ENCODE peak calls at places on chromosomes 13 and 19, in ten cellular contexts. One of them, this sample, is unnamed.

GRCh38 chr13:111142472-111142871 is 27.4 kb downstream of the ARHGEF7 start:
- DNase-seq in HEK293T: no peak
- DNase-seq in omental fat pad: no peak
- DNase-seq in frontal cortex: no peak
- DNase-seq in upper lobe of right lung: no peak
- DNase-seq in brain microvascular endothelial cell: no peak
- DNase-seq in stimulated activated CD4-positive, alpha-beta T cell treated with anti-CD3 and anti-CD28 coated beads, TNF-alpha, amount 100 ng/mL, for 24 hours: no peak
- DNase-seq in skeletal muscle cell: no peak
- DNase-seq in substantia nigra: no peak
- DNase-seq in type B pancreatic cell: no peak
- DNase-seq in this sample: no peak

GRCh38 chr13:24625870-24626419 is 54.3 kb upstream of the ATP12A start:
- DNase-seq in HEK293T: no peak
- DNase-seq in omental fat pad: no peak
- DNase-seq in frontal cortex: no peak
- DNase-seq in upper lobe of right lung: no peak
- DNase-seq in brain microvascular endothelial cell: no peak
- DNase-seq in stimulated activated CD4-positive, alpha-beta T cell treated with anti-CD3 and anti-CD28 coated beads, TNF-alpha, amount 100 ng/mL, for 24 hours: no peak
- DNase-seq in skeletal muscle cell: no peak
- DNase-seq in substantia nigra: no peak
- DNase-seq in type B pancreatic cell: no peak
- DNase-seq in this sample: no peak

GRCh38 chr13:100630564-100630963 is 42.0 kb upstream of the GGACT start:
- DNase-seq in HEK293T: no peak
- DNase-seq in omental fat pad: no peak
- DNase-seq in frontal cortex: peak
- DNase-seq in upper lobe of right lung: no peak
- DNase-seq in brain microvascular endothelial cell: no peak
- DNase-seq in stimulated activated CD4-positive, alpha-beta T cell treated with anti-CD3 and anti-CD28 coated beads, TNF-alpha, amount 100 ng/mL, for 24 hours: no peak
- DNase-seq in skeletal muscle cell: no peak
- DNase-seq in substantia nigra: no peak
- DNase-seq in type B pancreatic cell: no peak
- DNase-seq in this sample: no peak

GRCh38 chr19:48458016-48458415 is 2.6 kb downstream of the KCNJ14 start:
- DNase-seq in HEK293T: no peak
- DNase-seq in omental fat pad: no peak
- DNase-seq in frontal cortex: no peak
- DNase-seq in upper lobe of right lung: no peak
- DNase-seq in brain microvascular endothelial cell: no peak
- DNase-seq in stimulated activated CD4-positive, alpha-beta T cell treated with anti-CD3 and anti-CD28 coated beads, TNF-alpha, amount 100 ng/mL, for 24 hours: no peak
- DNase-seq in skeletal muscle cell: no peak
- DNase-seq in substantia nigra: no peak
- DNase-seq in type B pancreatic cell: no peak
- DNase-seq in this sample: no peak

GRCh38 chr19:49585023-49585422 is 3.9 kb downstream of the PRRG2 start:
- DNase-seq in HEK293T: no peak
- DNase-seq in omental fat pad: no peak
- DNase-seq in frontal cortex: no peak
- DNase-seq in upper lobe of right lung: no peak
- DNase-seq in brain microvascular endothelial cell: no peak
- DNase-seq in stimulated activated CD4-positive, alpha-beta T cell treated with anti-CD3 and anti-CD28 coated beads, TNF-alpha, amount 100 ng/mL, for 24 hours: no peak
- DNase-seq in skeletal muscle cell: no peak
- DNase-seq in substantia nigra: no peak
- DNase-seq in type B pancreatic cell: peak
- DNase-seq in this sample: peak

GRCh38 chr19:17834350-17835181 is 13.2 kb downstream of the JAK3 start:
- DNase-seq in HEK293T: no peak
- DNase-seq in omental fat pad: no peak
- DNase-seq in frontal cortex: no peak
- DNase-seq in upper lobe of right lung: no peak
- DNase-seq in brain microvascular endothelial cell: no peak
- DNase-seq in stimulated activated CD4-positive, alpha-beta T cell treated with anti-CD3 and anti-CD28 coated beads, TNF-alpha, amount 100 ng/mL, for 24 hours: no peak
- DNase-seq in skeletal muscle cell: no peak
- DNase-seq in substantia nigra: no peak
- DNase-seq in type B pancreatic cell: no peak
- DNase-seq in this sample: peak

GRCh38 chr19:44635581-44636438 is 7.9 kb upstream of the PVR start:
- DNase-seq in HEK293T: no peak
- DNase-seq in omental fat pad: no peak
- DNase-seq in frontal cortex: no peak
- DNase-seq in upper lobe of right lung: no peak
- DNase-seq in brain microvascular endothelial cell: no peak
- DNase-seq in stimulated activated CD4-positive, alpha-beta T cell treated with anti-CD3 and anti-CD28 coated beads, TNF-alpha, amount 100 ng/mL, for 24 hours: no peak
- DNase-seq in skeletal muscle cell: no peak
- DNase-seq in substantia nigra: no peak
- DNase-seq in type B pancreatic cell: no peak
- DNase-seq in this sample: no peak

GRCh38 chr13:43127103-43127817 is 103.9 kb downstream of the DNAJC15 start:
- DNase-seq in HEK293T: no peak
- DNase-seq in omental fat pad: no peak
- DNase-seq in frontal cortex: no peak
- DNase-seq in upper lobe of right lung: no peak
- DNase-seq in brain microvascular endothelial cell: no peak
- DNase-seq in stimulated activated CD4-positive, alpha-beta T cell treated with anti-CD3 and anti-CD28 coated beads, TNF-alpha, amount 100 ng/mL, for 24 hours: no peak
- DNase-seq in skeletal muscle cell: no peak
- DNase-seq in substantia nigra: no peak
- DNase-seq in type B pancreatic cell: no peak
- DNase-seq in this sample: no peak

GRCh38 chr13:51249767-51250741 is 27.9 kb downstream of the FAM124A start:
- DNase-seq in HEK293T: peak
- DNase-seq in omental fat pad: no peak
- DNase-seq in frontal cortex: no peak
- DNase-seq in upper lobe of right lung: no peak
- DNase-seq in brain microvascular endothelial cell: no peak
- DNase-seq in stimulated activated CD4-positive, alpha-beta T cell treated with anti-CD3 and anti-CD28 coated beads, TNF-alpha, amount 100 ng/mL, for 24 hours: no peak
- DNase-seq in skeletal muscle cell: no peak
- DNase-seq in substantia nigra: no peak
- DNase-seq in type B pancreatic cell: no peak
- DNase-seq in this sample: no peak

GRCh38 chr19:38047048-38047435 is 140.0 kb downstream of the SIPA1L3 start:
- DNase-seq in HEK293T: no peak
- DNase-seq in omental fat pad: no peak
- DNase-seq in frontal cortex: no peak
- DNase-seq in upper lobe of right lung: no peak
- DNase-seq in brain microvascular endothelial cell: no peak
- DNase-seq in stimulated activated CD4-positive, alpha-beta T cell treated with anti-CD3 and anti-CD28 coated beads, TNF-alpha, amount 100 ng/mL, for 24 hours: no peak
- DNase-seq in skeletal muscle cell: no peak
- DNase-seq in substantia nigra: no peak
- DNase-seq in type B pancreatic cell: no peak
- DNase-seq in this sample: no peak

GRCh38 chr13:21053231-21053630 is 8.2 kb downstream of the LATS2 start:
- DNase-seq in HEK293T: no peak
- DNase-seq in omental fat pad: no peak
- DNase-seq in frontal cortex: no peak
- DNase-seq in upper lobe of right lung: no peak
- DNase-seq in brain microvascular endothelial cell: no peak
- DNase-seq in stimulated activated CD4-positive, alpha-beta T cell treated with anti-CD3 and anti-CD28 coated beads, TNF-alpha, amount 100 ng/mL, for 24 hours: no peak
- DNase-seq in skeletal muscle cell: no peak
- DNase-seq in substantia nigra: no peak
- DNase-seq in type B pancreatic cell: no peak
- DNase-seq in this sample: no peak

GRCh38 chr19:784541-784940 is 12.7 kb upstream of the PTBP1 start:
- DNase-seq in HEK293T: no peak
- DNase-seq in omental fat pad: no peak
- DNase-seq in frontal cortex: no peak
- DNase-seq in upper lobe of right lung: no peak
- DNase-seq in brain microvascular endothelial cell: no peak
- DNase-seq in stimulated activated CD4-positive, alpha-beta T cell treated with anti-CD3 and anti-CD28 coated beads, TNF-alpha, amount 100 ng/mL, for 24 hours: no peak
- DNase-seq in skeletal muscle cell: no peak
- DNase-seq in substantia nigra: no peak
- DNase-seq in type B pancreatic cell: no peak
- DNase-seq in this sample: no peak

GRCh38 chr19:2135474-2136402 is 15.6 kb downstream of the AP3D1 start:
- DNase-seq in HEK293T: no peak
- DNase-seq in omental fat pad: no peak
- DNase-seq in frontal cortex: no peak
- DNase-seq in upper lobe of right lung: no peak
- DNase-seq in brain microvascular endothelial cell: no peak
- DNase-seq in stimulated activated CD4-positive, alpha-beta T cell treated with anti-CD3 and anti-CD28 coated beads, TNF-alpha, amount 100 ng/mL, for 24 hours: no peak
- DNase-seq in skeletal muscle cell: no peak
- DNase-seq in substantia nigra: no peak
- DNase-seq in type B pancreatic cell: no peak
- DNase-seq in this sample: no peak

GRCh38 chr13:90838561-90838960 is 508.9 kb upstream of the MIR17HG start:
- DNase-seq in HEK293T: no peak
- DNase-seq in omental fat pad: no peak
- DNase-seq in frontal cortex: no peak
- DNase-seq in upper lobe of right lung: no peak
- DNase-seq in brain microvascular endothelial cell: no peak
- DNase-seq in stimulated activated CD4-positive, alpha-beta T cell treated with anti-CD3 and anti-CD28 coated beads, TNF-alpha, amount 100 ng/mL, for 24 hours: no peak
- DNase-seq in skeletal muscle cell: no peak
- DNase-seq in substantia nigra: no peak
- DNase-seq in type B pancreatic cell: no peak
- DNase-seq in this sample: no peak

GRCh38 chr13:90416519-90416918 is 931.0 kb upstream of the MIR17HG start:
- DNase-seq in HEK293T: no peak
- DNase-seq in omental fat pad: no peak
- DNase-seq in frontal cortex: no peak
- DNase-seq in upper lobe of right lung: no peak
- DNase-seq in brain microvascular endothelial cell: peak
- DNase-seq in stimulated activated CD4-positive, alpha-beta T cell treated with anti-CD3 and anti-CD28 coated beads, TNF-alpha, amount 100 ng/mL, for 24 hours: no peak
- DNase-seq in skeletal muscle cell: peak
- DNase-seq in substantia nigra: no peak
- DNase-seq in type B pancreatic cell: no peak
- DNase-seq in this sample: no peak

This sample was measured in WTC11.